ENCODE peak calls at places on chromosome 6, in six cellular contexts. W is A673, M is RWPE2, U is GM12878, X is K562, B is HCT116. J is an unnamed sample. For H3K4me1, the result is how much of the 10 kb centered on the place peaks cover.

GRCh38 chr6:111201155-111201554 is 113.9 kb downstream of the SLC16A10 start:
- DNase-seq in W (no peak), M (no peak), U (no peak), X (no peak), B (no peak), J (no peak)

GRCh38 chr6:38310061-38310460 is 329.7 kb downstream of the BTBD9 start:
- DNase-seq in W (no peak), M (no peak), U (no peak), X (no peak), B (no peak), J (no peak)

GRCh38 chr6:29666826-29667130 is 9.9 kb downstream of the MOG start:
- DNase-seq in W (no peak), M (no peak), U (no peak), X (no peak), B (no peak), J (no peak)

GRCh38 chr6:71181565-71181964 is 107.0 kb upstream of the OGFRL1 start:
- DNase-seq in W (peak), M (peak), U (no peak), X (no peak), B (peak), J (no peak)

GRCh38 chr6:160679402-160679769 is 15.3 kb upstream of the LPA start:
- DNase-seq in W (peak), M (no peak), U (no peak), X (peak), B (no peak), J (peak)

GRCh38 chr6:11023032-11023431 is 21.1 kb downstream of the ELOVL2 start:
- DNase-seq in W (no peak), M (no peak), U (no peak), X (no peak), B (no peak), J (no peak)

GRCh38 chr6:167210375-167211295 is 52.9 kb upstream of the GPR31 start:
- DNase-seq in W (no peak), M (no peak), U (no peak), X (no peak), B (no peak), J (peak)

GRCh38 chr6:100176321-100176950 is 182.4 kb upstream of the MCHR2 start:
- DNase-seq in W (peak), M (no peak), U (no peak), X (no peak), B (peak), J (peak)

GRCh38 chr6:41367061-41367460 is 31.7 kb downstream of the NCR2 start:
- DNase-seq in W (no peak), M (no peak), U (no peak), X (no peak), B (no peak), J (no peak)

GRCh38 chr6:16437984-16438383 is 199.6 kb downstream of the GMPR start:
- DNase-seq in W (no peak), M (no peak), U (no peak), X (no peak), B (no peak), J (no peak)

GRCh38 chr6:96015321-96015790 is 418 bp upstream of the FUT9 start:
- DNase-seq in W (peak), M (no peak), U (no peak), X (no peak), B (no peak), J (peak)

GRCh38 chr6:124430741-124431140 is 531.5 kb upstream of the RNF217 start:
- DNase-seq in W (no peak), M (no peak), U (no peak), X (no peak), B (no peak), J (no peak)

GRCh38 chr6:39886871-39887270 is 47.4 kb downstream of the MOCS1 start:
- DNase-seq in W (no peak), M (no peak), U (no peak), X (no peak), B (no peak), J (no peak)

GRCh38 chr6:141682391-141682790 is 450.3 kb upstream of the GJE1 start:
- DNase-seq in W (no peak), M (no peak), U (no peak), X (no peak), B (no peak), J (no peak)

GRCh38 chr6:579339-579738 is 77.6 kb downstream of the HUS1B start:
- DNase-seq in W (peak), M (no peak), U (no peak), X (no peak), B (no peak), J (peak)
- TF ChIP-seq CTCF in W (peak), M (peak), U (no peak), X (peak), B (peak), J (peak)

GRCh38 chr6:69630767-69631166 is 166.0 kb downstream of the LMBRD1 start:
- DNase-seq in W (no peak), M (no peak), U (no peak), X (no peak), B (no peak), J (no peak)
- H3K4me1 ChIP-seq in W (under half), M (under half), U (under half), X (under half), B (under half), J (under half)

DNA sequence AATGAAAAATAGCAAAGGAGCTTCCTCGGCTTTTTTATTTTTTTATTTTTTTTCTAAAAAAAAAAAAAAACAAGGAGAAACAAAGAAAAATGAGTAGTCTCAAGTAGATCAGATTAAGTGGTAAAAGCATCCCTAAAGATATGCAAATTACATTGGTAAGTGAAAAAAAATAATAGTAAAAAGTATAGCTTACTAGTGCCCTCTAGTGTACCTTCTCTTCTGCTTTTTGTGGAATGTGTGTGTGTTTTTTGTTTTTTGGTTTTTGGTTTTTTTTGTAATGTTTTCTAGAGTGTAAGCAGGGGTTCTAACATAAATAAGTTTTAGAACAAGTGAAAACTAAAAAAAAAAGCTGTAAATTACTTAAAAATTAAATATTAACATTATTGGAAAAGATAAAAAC is 1062.0 kb downstream of the HACE1 start:
- DNase-seq in W (peak), M (no peak), U (no peak), X (no peak), B (no peak), J (no peak)
- TF ChIP-seq CTCF in W (peak), M (peak), U (no peak), X (no peak), B (peak), J (peak)

GRCh38 chr6:88137915-88138314 is 28.2 kb downstream of the CNR1 start:
- DNase-seq in W (no peak), M (no peak), U (no peak), X (no peak), B (no peak), J (no peak)
- H3K4me1 ChIP-seq in W (under half), M (under half), U (under half), X (under half), B (under half), J (under half)

GRCh38 chr6:107080036-107080435 is 35.3 kb downstream of the BEND3 start:
- DNase-seq in W (no peak), M (no peak), U (no peak), X (no peak), B (peak), J (peak)
- TF ChIP-seq CTCF in W (peak), M (no peak), U (peak), X (peak), B (peak), J (peak)

DNA sequence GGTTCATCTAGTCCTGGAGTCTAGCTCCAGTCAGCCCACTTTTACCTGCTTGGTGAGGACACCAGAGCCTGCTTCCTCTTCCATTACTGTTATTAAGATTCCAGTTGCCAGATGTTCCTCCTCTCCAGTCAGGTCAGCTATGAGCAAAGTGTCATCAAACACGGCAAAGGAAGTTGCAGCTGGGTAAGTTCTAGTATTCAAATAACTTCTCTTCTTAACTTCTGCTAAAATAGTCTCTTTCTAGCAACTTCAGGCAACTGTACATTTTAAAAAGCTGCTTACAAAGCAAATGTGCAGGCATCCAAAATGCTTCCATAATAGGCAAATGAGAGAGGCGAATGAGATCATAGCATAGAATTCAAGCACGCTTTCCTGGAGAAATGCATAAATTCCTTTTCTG is 18.4 kb upstream of the MRPS18A start:
- DNase-seq in W (no peak), M (no peak), U (no peak), X (no peak), B (no peak), J (no peak)
- H3K4me1 ChIP-seq in W (under half), M (under half), U (under half), X (under half), B (under half), J (under half)

DNA sequence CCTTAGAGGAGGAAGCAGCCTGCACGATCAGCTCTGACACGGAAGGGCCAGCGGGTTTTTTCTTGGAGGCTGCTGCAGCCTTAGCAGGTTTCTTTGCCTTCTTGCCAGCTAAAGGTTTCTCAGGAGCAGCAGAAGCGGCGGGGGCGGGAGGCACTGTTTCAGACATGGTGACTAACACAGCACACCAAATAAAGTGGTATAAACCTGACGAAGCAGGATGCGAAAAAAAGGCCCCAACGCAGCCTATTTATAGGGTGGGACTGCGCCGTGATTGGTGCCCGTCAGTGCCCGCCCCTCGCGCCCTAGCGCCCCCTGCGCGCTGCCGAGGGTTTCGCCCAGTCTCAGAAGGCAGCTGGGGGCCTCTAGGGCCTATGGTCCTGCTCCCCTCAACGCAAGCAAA is 55.0 kb downstream of the TRIM38 start:
- DNase-seq in W (peak), M (peak), U (no peak), X (no peak), B (no peak), J (no peak)
- TF ChIP-seq CTCF in W (peak), M (peak), U (peak), X (no peak), B (no peak), J (no peak)

DNA sequence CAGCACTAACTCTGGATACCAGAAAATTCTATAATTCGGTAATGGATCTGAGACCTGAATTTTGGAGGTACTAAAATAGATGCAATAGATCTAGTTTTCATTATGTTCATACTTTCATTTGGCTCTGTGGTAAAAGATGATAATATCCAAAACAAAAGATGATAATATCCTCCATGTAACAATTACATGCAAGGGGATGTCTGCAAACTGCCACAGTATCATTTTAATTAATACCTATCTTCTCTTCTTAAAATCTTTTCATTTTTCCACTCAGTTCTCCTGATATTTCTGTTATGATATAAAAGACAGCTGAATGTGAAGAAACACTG is 15.6 kb downstream of the BTN2A1 start:
- DNase-seq in W (no peak), M (no peak), U (no peak), X (no peak), B (no peak), J (no peak)
- H3K4me1 ChIP-seq in W (under half), M (under half), U (under half), X (under half), B (under half), J (under half)